ENCODE peak calls at places on chromosomes 4 and X, in seven cellular contexts. N is HCT116, V is SK-N-SH, C is GM12878, H is H1, M is K562, D is HepG2. E is an unnamed sample.

GRCh38 chr4:173415885-173416658 is 17.2 kb upstream of the SCRG1 start:
- DNase-seq in N (no peak), V (peak), C (no peak), H (no peak), M (no peak), D (no peak), E (peak)

GRCh38 chr4:123986268-123986798 is 589.7 kb downstream of the SPRY1 start:
- DNase-seq in N (no peak), V (no peak), C (no peak), H (no peak), M (no peak), D (no peak), E (no peak)

GRCh38 chr4:7645956-7646355 is 211.2 kb upstream of the PSAPL1 start:
- DNase-seq in N (no peak), V (no peak), C (no peak), H (no peak), M (no peak), D (no peak), E (no peak)

GRCh38 chrX:46178763-46179162 is 366.5 kb downstream of the ZNF674 start:
- DNase-seq in N (no peak), V (no peak), C (peak), H (no peak), M (no peak), D (no peak), E (no peak)

GRCh38 chrX:3268804-3269203 is 77.6 kb downstream of the MXRA5 start:
- DNase-seq in N (no peak), V (no peak), C (no peak), H (no peak), M (no peak), D (no peak), E (no peak)

GRCh38 chr4:158200214-158200613 is 10.1 kb upstream of the TMEM144 start:
- DNase-seq in N (no peak), V (no peak), C (no peak), H (no peak), M (no peak), D (no peak), E (no peak)

GRCh38 chr4:1039493-1040343 is 28.3 kb downstream of the FGFRL1 start:
- DNase-seq in N (no peak), V (no peak), C (no peak), H (no peak), M (peak), D (no peak), E (peak)

GRCh38 chr4:87041142-87041541 is 106.3 kb downstream of the AFF1 start:
- DNase-seq in N (no peak), V (no peak), C (no peak), H (no peak), M (no peak), D (no peak), E (no peak)

GRCh38 chrX:103726477-103726876 is 15.8 kb downstream of the TMEM31 start:
- DNase-seq in N (no peak), V (no peak), C (no peak), H (no peak), M (no peak), D (no peak), E (no peak)

GRCh38 chrX:154082396-154083133 is 15.0 kb downstream of the MECP2 start:
- DNase-seq in N (no peak), V (no peak), C (no peak), H (no peak), M (no peak), D (no peak), E (no peak)

GRCh38 chr4:25654971-25655963 is at the start of gene SLC34A2:
- DNase-seq in N (no peak), V (peak), C (no peak), H (peak), M (no peak), D (peak), E (no peak)

GRCh38 chr4:23972202-23972601 is 82.4 kb upstream of the PPARGC1A start:
- DNase-seq in N (no peak), V (no peak), C (no peak), H (no peak), M (no peak), D (no peak), E (no peak)

GRCh38 chr4:57355066-57355465 is 244.9 kb upstream of the IGFBP7 start:
- DNase-seq in N (no peak), V (no peak), C (no peak), H (no peak), M (no peak), D (no peak), E (no peak)

GRCh38 chrX:150454508-150455219 is 91.5 kb downstream of the MAMLD1 start:
- DNase-seq in N (no peak), V (no peak), C (no peak), H (no peak), M (no peak), D (no peak), E (no peak)

GRCh38 chrX:2638279-2638678 is 52.8 kb upstream of the CD99 start:
- DNase-seq in N (no peak), V (no peak), C (no peak), H (no peak), M (no peak), D (no peak), E (no peak)

GRCh38 chrX:151393514-151393913 is 3.5 kb upstream of the VMA21 start:
- DNase-seq in N (no peak), V (no peak), C (no peak), H (no peak), M (no peak), D (no peak), E (no peak)

GRCh38 chr4:108774809-108775530 is 12.1 kb upstream of the ETNPPL start:
- DNase-seq in N (peak), V (no peak), C (no peak), H (no peak), M (no peak), D (no peak), E (peak)

GRCh38 chrX:34881671-34882070 is 60.9 kb upstream of the FAM47B start:
- DNase-seq in N (no peak), V (no peak), C (no peak), H (no peak), M (no peak), D (no peak), E (no peak)

GRCh38 chrX:34880656-34881055 is 61.9 kb upstream of the FAM47B start:
- DNase-seq in N (no peak), V (no peak), C (no peak), H (no peak), M (no peak), D (no peak), E (no peak)

GRCh38 chrX:34886011-34886410 is 56.6 kb upstream of the FAM47B start:
- DNase-seq in N (no peak), V (no peak), C (no peak), H (no peak), M (no peak), D (no peak), E (no peak)

GRCh38 chrX:34879876-34880275 is 62.7 kb upstream of the FAM47B start:
- DNase-seq in N (no peak), V (no peak), C (no peak), H (no peak), M (no peak), D (no peak), E (no peak)

DNA sequence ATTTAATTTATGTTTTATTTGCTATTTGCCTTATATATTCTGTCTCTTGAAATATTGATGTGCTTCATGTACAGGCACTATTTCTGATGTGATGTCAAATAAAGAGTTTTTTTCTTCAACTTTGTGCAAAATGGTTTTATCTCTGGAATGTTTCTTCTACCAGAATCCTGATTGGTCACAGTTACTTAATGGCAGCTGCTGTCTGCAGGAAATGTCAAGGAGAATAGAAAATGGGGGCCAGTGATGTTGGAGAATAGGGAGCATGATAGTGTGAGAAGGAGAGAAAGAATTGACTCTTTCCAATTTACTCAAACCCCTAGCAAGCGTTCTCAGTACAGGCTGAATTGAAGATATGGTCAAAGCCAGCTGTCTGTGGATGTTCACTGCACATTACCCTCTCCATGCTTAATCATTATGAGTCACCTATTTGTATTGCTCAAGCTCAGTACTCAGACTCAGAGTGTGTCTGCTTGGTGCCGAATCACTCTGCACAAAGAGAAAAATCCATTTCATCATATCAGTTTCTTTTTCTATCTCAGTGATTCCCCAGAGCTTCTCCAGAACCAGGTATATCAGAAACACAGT is 57.8 kb upstream of the FAM47B start:
- DNase-seq in N (no peak), V (no peak), C (no peak), H (no peak), M (no peak), D (no peak), E (no peak)
- TF ChIP-seq JUND in N (no peak), V (no peak), C (no peak), H (no peak), M (no peak), D (no peak), E (no peak)

GRCh38 chrX:10906861-10907260 is 204.3 kb upstream of the HCCS start:
- DNase-seq in N (no peak), V (no peak), C (no peak), H (no peak), M (no peak), D (no peak), E (no peak)

GRCh38 chrX:10901290-10901633 is 209.9 kb upstream of the HCCS start:
- DNase-seq in N (no peak), V (no peak), C (no peak), H (no peak), M (no peak), D (no peak), E (no peak)

GRCh38 chrX:10903518-10903917 is 207.6 kb upstream of the HCCS start:
- DNase-seq in N (no peak), V (no peak), C (no peak), H (no peak), M (no peak), D (no peak), E (no peak)

GRCh38 chrX:10902001-10902400 is 209.1 kb upstream of the HCCS start:
- DNase-seq in N (no peak), V (no peak), C (no peak), H (no peak), M (no peak), D (peak), E (no peak)

GRCh38 chrX:10904220-10904619 is 206.9 kb upstream of the HCCS start:
- DNase-seq in N (no peak), V (no peak), C (no peak), H (no peak), M (no peak), D (no peak), E (no peak)
- TF ChIP-seq JUND in N (no peak), V (peak), C (no peak), H (no peak), M (no peak), D (no peak), E (no peak)

DNA sequence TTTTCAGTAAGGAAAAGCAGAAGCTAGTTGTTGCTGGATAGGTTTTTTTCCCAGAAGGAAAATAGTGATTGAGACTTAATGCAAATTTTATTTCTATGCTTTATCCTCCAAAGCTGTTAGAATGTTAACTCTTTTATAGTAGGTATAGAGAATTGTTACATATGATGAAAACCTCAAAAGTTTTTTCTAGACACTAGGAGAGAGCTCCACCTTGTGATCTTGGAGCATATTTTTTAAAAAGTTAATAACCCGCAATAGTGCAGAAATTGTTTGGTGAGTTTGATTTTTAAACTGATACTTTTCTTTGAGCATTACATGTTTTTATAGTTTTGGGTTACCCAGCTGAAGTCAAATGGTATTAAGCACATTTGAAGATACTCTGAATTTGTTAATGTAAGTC is 56.5 kb downstream of the STAG2 start:
- DNase-seq in N (no peak), V (no peak), C (no peak), H (no peak), M (no peak), D (no peak), E (no peak)
- TF ChIP-seq JUND in N (no peak), V (no peak), C (no peak), H (no peak), M (no peak), D (no peak), E (no peak)

DNA sequence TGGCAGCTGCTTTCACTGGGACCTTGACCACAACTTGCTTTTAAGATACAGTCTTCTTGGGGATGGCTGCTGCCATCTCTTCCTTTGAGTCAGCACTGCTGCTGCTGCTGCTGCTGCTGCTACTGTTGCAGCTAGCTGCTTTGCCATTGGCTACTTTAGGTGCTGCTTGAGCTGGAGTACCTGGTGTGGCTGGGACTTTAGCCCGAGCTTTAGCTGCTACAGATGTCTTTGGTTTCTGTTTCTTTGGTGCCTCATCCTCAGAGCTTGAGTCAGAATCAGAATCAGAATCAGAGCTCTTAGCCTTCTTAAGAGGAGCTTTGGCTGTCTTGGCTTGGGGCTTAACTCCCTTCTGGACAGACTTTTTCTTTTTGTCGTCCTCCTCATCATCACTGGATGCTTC is 52.2 kb downstream of the FAM9B start:
- DNase-seq in N (no peak), V (no peak), C (no peak), H (no peak), M (no peak), D (no peak), E (no peak)
- TF ChIP-seq JUND in N (no peak), V (no peak), C (no peak), H (no peak), M (no peak), D (no peak), E (no peak)

GRCh38 chrX:28638775-28639174 is 51.5 kb downstream of the IL1RAPL1 start:
- DNase-seq in N (peak), V (no peak), C (no peak), H (no peak), M (no peak), D (no peak), E (no peak)

GRCh38 chrX:28639502-28639901 is 52.3 kb downstream of the IL1RAPL1 start:
- DNase-seq in N (peak), V (no peak), C (no peak), H (no peak), M (no peak), D (no peak), E (no peak)
- TF ChIP-seq JUND in N (peak), V (no peak), C (no peak), H (no peak), M (no peak), D (no peak), E (no peak)

GRCh38 chr4:54402880-54403503 is 173.9 kb downstream of the PDGFRA start:
- DNase-seq in N (no peak), V (no peak), C (no peak), H (no peak), M (no peak), D (no peak), E (no peak)

GRCh38 chr4:54395013-54395527 is 166.0 kb downstream of the PDGFRA start:
- DNase-seq in N (no peak), V (no peak), C (no peak), H (no peak), M (no peak), D (no peak), E (no peak)

GRCh38 chr4:54400188-54400587 is 171.1 kb downstream of the PDGFRA start:
- DNase-seq in N (no peak), V (no peak), C (no peak), H (no peak), M (no peak), D (no peak), E (no peak)

GRCh38 chr4:54403700-54404453 is 174.8 kb downstream of the PDGFRA start:
- DNase-seq in N (no peak), V (no peak), C (no peak), H (no peak), M (peak), D (no peak), E (no peak)

GRCh38 chr4:54400802-54401201 is 171.7 kb downstream of the PDGFRA start:
- DNase-seq in N (no peak), V (no peak), C (no peak), H (no peak), M (no peak), D (no peak), E (no peak)
- TF ChIP-seq JUND in N (no peak), V (no peak), C (no peak), H (no peak), M (no peak), D (no peak), E (no peak)

DNA sequence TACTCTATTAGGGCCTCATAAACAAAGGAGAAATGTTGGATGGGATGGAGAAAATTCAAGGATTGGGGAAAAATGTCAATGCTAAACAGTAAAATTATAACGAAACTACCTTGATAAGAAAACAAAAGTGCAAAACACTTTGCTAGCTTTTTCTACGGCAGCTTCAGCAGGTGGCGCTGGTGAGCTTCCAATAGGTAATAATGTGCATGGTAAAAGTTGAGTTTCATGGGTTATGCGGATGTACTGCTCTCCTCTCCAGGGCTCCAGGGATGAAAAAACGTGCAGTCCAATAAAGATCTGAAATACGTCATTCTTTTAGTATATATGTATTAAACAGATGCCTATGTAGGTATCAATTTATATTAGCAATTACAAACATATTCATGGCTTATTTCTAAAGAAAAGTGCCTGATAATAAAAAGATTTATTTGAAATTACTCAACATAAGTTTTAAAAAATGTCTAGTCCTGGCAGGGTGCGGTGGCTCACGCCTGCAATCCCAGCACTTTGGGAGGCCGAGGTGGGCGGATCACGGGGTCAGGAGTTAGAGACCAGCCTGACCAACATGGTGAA is 239.6 kb downstream of the GRXCR1 start:
- DNase-seq in N (peak), V (peak), C (peak), H (peak), M (peak), D (peak), E (peak)
- TF ChIP-seq JUND in N (no peak), V (no peak), C (no peak), H (no peak), M (no peak), D (no peak), E (no peak)

GRCh38 chr4:76001760-76002159 is 5.5 kb downstream of the CXCL9 start:
- DNase-seq in N (no peak), V (no peak), C (no peak), H (no peak), M (no peak), D (no peak), E (no peak)

GRCh38 chr4:76003620-76004019 is 3.7 kb downstream of the CXCL9 start:
- DNase-seq in N (no peak), V (no peak), C (no peak), H (no peak), M (no peak), D (no peak), E (no peak)

GRCh38 chr4:76002176-76002575 is 5.1 kb downstream of the CXCL9 start:
- DNase-seq in N (no peak), V (no peak), C (no peak), H (no peak), M (no peak), D (no peak), E (peak)

GRCh38 chr4:76007089-76007559 is at the start of gene CXCL9:
- DNase-seq in N (no peak), V (no peak), C (no peak), H (no peak), M (no peak), D (no peak), E (peak)

DNA sequence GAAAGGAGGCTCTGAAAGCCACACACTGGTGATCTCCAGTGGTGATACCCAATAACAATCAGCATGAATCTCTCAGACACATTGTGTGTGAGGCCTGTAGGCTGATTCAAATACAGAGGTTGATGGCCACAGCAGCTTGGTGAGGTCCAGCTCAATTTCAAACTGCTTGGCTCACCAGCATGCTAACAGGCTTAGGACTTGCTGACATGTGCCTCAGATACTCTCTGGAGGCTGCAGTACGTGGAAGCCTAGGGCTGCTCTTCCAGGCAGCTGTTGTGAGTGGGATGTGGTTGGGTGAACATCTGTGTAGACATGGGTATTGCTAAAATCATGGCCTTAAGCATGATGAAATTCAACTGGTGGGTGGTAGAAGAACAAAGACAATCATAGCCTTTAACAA is 4.3 kb downstream of the CXCL9 start:
- DNase-seq in N (no peak), V (no peak), C (no peak), H (no peak), M (no peak), D (no peak), E (no peak)
- TF ChIP-seq JUND in N (no peak), V (no peak), C (no peak), H (no peak), M (no peak), D (no peak), E (no peak)